ENCODE peak calls at places on chromosomes 16 and 17, in eight cellular contexts. O, U, S, I, R, A, E and V are unnamed samples.

GRCh38 chr16:58418601-58419000 is 26.3 kb downstream of the GINS3 start:
- DNase-seq in O (no peak), U (no peak), S (no peak), I (no peak), R (no peak), A (no peak), E (no peak), V (peak)

GRCh38 chr17:20156196-20157077 is 147.3 kb downstream of the SPECC1 start:
- DNase-seq in O (peak), U (no peak), S (peak), I (peak), R (no peak), A (peak), E (peak), V (peak)

GRCh38 chr17:5282639-5283217 is 644 bp downstream of the RABEP1 start:
- DNase-seq in O (peak), U (no peak), S (peak), I (no peak), R (no peak), A (peak), E (no peak), V (no peak)

GRCh38 chr16:30567991-30568638 is 3.4 kb downstream of the ZNF688 start:
- DNase-seq in O (no peak), U (peak), S (peak), I (peak), R (no peak), A (peak), E (no peak), V (peak)

GRCh38 chr16:2512920-2513404 is 790 bp upstream of the ATP6V0C start:
- DNase-seq in O (peak), U (no peak), S (no peak), I (no peak), R (no peak), A (no peak), E (no peak), V (no peak)

GRCh38 chr17:50364061-50364458 is 8.9 kb downstream of the MRPL27 start:
- DNase-seq in O (no peak), U (no peak), S (no peak), I (no peak), R (no peak), A (no peak), E (no peak), V (no peak)

GRCh38 chr16:19718624-19718965 is 524 bp downstream of the IQCK start:
- DNase-seq in O (peak), U (no peak), S (no peak), I (no peak), R (no peak), A (peak), E (no peak), V (no peak)

GRCh38 chr17:2101448-2102257 is 46.8 kb downstream of the HIC1 start:
- DNase-seq in O (no peak), U (no peak), S (peak), I (no peak), R (peak), A (no peak), E (no peak), V (peak)

GRCh38 chr17:59161477-59161876 is 5.9 kb downstream of the PRR11 start:
- DNase-seq in O (no peak), U (no peak), S (no peak), I (no peak), R (no peak), A (no peak), E (no peak), V (no peak)

GRCh38 chr16:75733305-75734141 is 7.2 kb upstream of the CPHXL start:
- DNase-seq in O (no peak), U (peak), S (no peak), I (peak), R (no peak), A (peak), E (no peak), V (no peak)

GRCh38 chr16:19375561-19376158 is 42.0 kb upstream of the TMC5 start:
- DNase-seq in O (peak), U (peak), S (peak), I (peak), R (peak), A (peak), E (no peak), V (peak)

GRCh38 chr17:58358408-58359172 is 6.6 kb upstream of the SUPT4H1 start:
- DNase-seq in O (no peak), U (no peak), S (no peak), I (no peak), R (no peak), A (no peak), E (no peak), V (no peak)

GRCh38 chr17:7004398-7005253 is 7.8 kb upstream of the RNASEK start:
- DNase-seq in O (peak), U (no peak), S (no peak), I (no peak), R (peak), A (peak), E (no peak), V (peak)

GRCh38 chr17:40949406-40949805 is 12.0 kb upstream of the KRT23 start:
- DNase-seq in O (no peak), U (no peak), S (no peak), I (no peak), R (peak), A (no peak), E (no peak), V (no peak)

GRCh38 chr16:26194526-26194925 is 502.8 kb downstream of the HS3ST4 start:
- DNase-seq in O (no peak), U (no peak), S (no peak), I (no peak), R (no peak), A (no peak), E (no peak), V (no peak)

GRCh38 chr17:3963214-3964201 is 729 bp downstream of the ATP2A3 start:
- DNase-seq in O (peak), U (no peak), S (peak), I (no peak), R (no peak), A (no peak), E (no peak), V (no peak)

GRCh38 chr17:44865231-44865660 is 17.6 kb downstream of the HIGD1B start:
- DNase-seq in O (peak), U (peak), S (peak), I (peak), R (peak), A (peak), E (peak), V (peak)

GRCh38 chr17:76644995-76645394 is 1.4 kb upstream of the ST6GALNAC1 start:
- DNase-seq in O (no peak), U (no peak), S (peak), I (no peak), R (no peak), A (no peak), E (no peak), V (no peak)

GRCh38 chr16:69040144-69040909 is 65.1 kb upstream of the HAS3 start:
- DNase-seq in O (no peak), U (no peak), S (no peak), I (no peak), R (no peak), A (peak), E (no peak), V (peak)

GRCh38 chr16:79672524-79672923 is 72.0 kb upstream of the MAF start:
- DNase-seq in O (no peak), U (no peak), S (no peak), I (no peak), R (no peak), A (no peak), E (no peak), V (no peak)

GRCh38 chr16:69917739-69918138 is 33.4 kb upstream of the CLEC18A start:
- DNase-seq in O (peak), U (peak), S (no peak), I (peak), R (no peak), A (peak), E (no peak), V (peak)

GRCh38 chr16:86510465-86511261 is at the start of gene FOXF1:
- DNase-seq in O (peak), U (peak), S (no peak), I (no peak), R (no peak), A (peak), E (no peak), V (peak)

GRCh38 chr17:21246698-21247097 is 6.5 kb downstream of the NATD1 start:
- DNase-seq in O (no peak), U (no peak), S (no peak), I (no peak), R (no peak), A (no peak), E (no peak), V (no peak)

GRCh38 chr17:7854851-7855642 is at the start of gene TMEM88:
- DNase-seq in O (peak), U (no peak), S (no peak), I (no peak), R (no peak), A (no peak), E (no peak), V (peak)

GRCh38 chr17:17416400-17417360 is 60.1 kb upstream of the MED9 start:
- DNase-seq in O (no peak), U (no peak), S (no peak), I (no peak), R (peak), A (peak), E (no peak), V (peak)

GRCh38 chr17:51907041-51907440 is 251.5 kb downstream of the CA10 start:
- DNase-seq in O (no peak), U (no peak), S (no peak), I (no peak), R (no peak), A (no peak), E (no peak), V (no peak)

GRCh38 chr17:61361084-61361483 is 38.6 kb upstream of the TBX2 start:
- DNase-seq in O (no peak), U (peak), S (no peak), I (peak), R (no peak), A (peak), E (no peak), V (no peak)

GRCh38 chr16:53211253-53211652 is 156.5 kb downstream of the CHD9 start:
- DNase-seq in O (no peak), U (no peak), S (no peak), I (no peak), R (no peak), A (no peak), E (no peak), V (no peak)

GRCh38 chr16:5467552-5467951 is 370.0 kb upstream of the EEF2KMT start:
- DNase-seq in O (no peak), U (no peak), S (no peak), I (no peak), R (no peak), A (no peak), E (no peak), V (no peak)

GRCh38 chr17:58391302-58391984 is 25.9 kb downstream of the RNF43 start:
- DNase-seq in O (no peak), U (no peak), S (peak), I (no peak), R (peak), A (peak), E (peak), V (peak)

GRCh38 chr16:58515871-58516767 is 802 bp downstream of the SETD6 start:
- DNase-seq in O (peak), U (no peak), S (peak), I (no peak), R (peak), A (no peak), E (no peak), V (no peak)

GRCh38 chr17:38727661-38728220 is 2.4 kb upstream of the CISD3 start:
- DNase-seq in O (no peak), U (no peak), S (no peak), I (no peak), R (no peak), A (no peak), E (no peak), V (no peak)

GRCh38 chr16:23071202-23072083 is 77.8 kb downstream of the USP31 start:
- DNase-seq in O (no peak), U (no peak), S (no peak), I (no peak), R (no peak), A (no peak), E (no peak), V (peak)

GRCh38 chr16:67236551-67237395 is 9.8 kb downstream of the TMEM208 start:
- DNase-seq in O (peak), U (no peak), S (peak), I (no peak), R (peak), A (peak), E (no peak), V (peak)